ENCODE peak calls at places on chromosomes 2 and 18, in six cellular contexts. One of them, this sample, is unnamed.

GRCh38 chr18:21745234-21745633 is 4.6 kb downstream of the MIB1 start:
- DNase-seq in Calu3: no peak
- DNase-seq in activated T-cell treated with anti-CD3 and anti-CD28 coated beads for 24 hours: no peak
- DNase-seq in NCI-H510A: no peak
- DNase-seq in bronchial epithelial cell: no peak
- DNase-seq in T-helper 9 cell: no peak
- DNase-seq in this sample: no peak

GRCh38 chr18:74944676-74945075 is 264.3 kb downstream of the PTGR3 start:
- DNase-seq in Calu3: no peak
- DNase-seq in activated T-cell treated with anti-CD3 and anti-CD28 coated beads for 24 hours: no peak
- DNase-seq in NCI-H510A: peak; percentile 50
- DNase-seq in bronchial epithelial cell: peak; percentile 61
- DNase-seq in T-helper 9 cell: no peak
- DNase-seq in this sample: no peak

GRCh38 chr2:72925328-72925943 is 8.1 kb downstream of the EMX1 start:
- DNase-seq in Calu3: no peak
- DNase-seq in activated T-cell treated with anti-CD3 and anti-CD28 coated beads for 24 hours: no peak
- DNase-seq in NCI-H510A: no peak
- DNase-seq in bronchial epithelial cell: no peak
- DNase-seq in T-helper 9 cell: no peak
- DNase-seq in this sample: no peak

GRCh38 chr2:105496271-105496670 is 97.4 kb upstream of the FHL2 start:
- DNase-seq in Calu3: no peak
- DNase-seq in activated T-cell treated with anti-CD3 and anti-CD28 coated beads for 24 hours: no peak
- DNase-seq in NCI-H510A: no peak
- DNase-seq in bronchial epithelial cell: no peak
- DNase-seq in T-helper 9 cell: no peak
- DNase-seq in this sample: no peak

GRCh38 chr2:950627-950992 is at the start of gene SNTG2:
- DNase-seq in Calu3: no peak
- DNase-seq in activated T-cell treated with anti-CD3 and anti-CD28 coated beads for 24 hours: peak; percentile 42
- DNase-seq in NCI-H510A: peak; percentile 39
- DNase-seq in bronchial epithelial cell: no peak
- DNase-seq in T-helper 9 cell: peak; percentile 33
- DNase-seq in this sample: peak; percentile 77

GRCh38 chr18:10924290-10924689 is 225.1 kb downstream of the PIEZO2 start:
- DNase-seq in Calu3: no peak
- DNase-seq in activated T-cell treated with anti-CD3 and anti-CD28 coated beads for 24 hours: no peak
- DNase-seq in NCI-H510A: no peak
- DNase-seq in bronchial epithelial cell: no peak
- DNase-seq in T-helper 9 cell: no peak
- DNase-seq in this sample: no peak

GRCh38 chr2:85325466-85325811 is 2.4 kb downstream of the TGOLN2 start:
- DNase-seq in Calu3: no peak
- DNase-seq in activated T-cell treated with anti-CD3 and anti-CD28 coated beads for 24 hours: no peak
- DNase-seq in NCI-H510A: no peak
- DNase-seq in bronchial epithelial cell: no peak
- DNase-seq in T-helper 9 cell: no peak
- DNase-seq in this sample: no peak

GRCh38 chr18:24003903-24004640 is 10.5 kb upstream of the TTC39C start:
- DNase-seq in Calu3: no peak
- DNase-seq in activated T-cell treated with anti-CD3 and anti-CD28 coated beads for 24 hours: no peak
- DNase-seq in NCI-H510A: no peak
- DNase-seq in bronchial epithelial cell: no peak
- DNase-seq in T-helper 9 cell: no peak
- DNase-seq in this sample: no peak

GRCh38 chr18:51429644-51430043 is 232.2 kb upstream of the MEX3C start:
- DNase-seq in Calu3: no peak
- DNase-seq in activated T-cell treated with anti-CD3 and anti-CD28 coated beads for 24 hours: no peak
- DNase-seq in NCI-H510A: no peak
- DNase-seq in bronchial epithelial cell: no peak
- DNase-seq in T-helper 9 cell: no peak
- DNase-seq in this sample: no peak

GRCh38 chr18:41761329-41762028 is 193.6 kb upstream of the PIK3C3 start:
- DNase-seq in Calu3: no peak
- DNase-seq in activated T-cell treated with anti-CD3 and anti-CD28 coated beads for 24 hours: no peak
- DNase-seq in NCI-H510A: no peak
- DNase-seq in bronchial epithelial cell: peak; percentile 96
- DNase-seq in T-helper 9 cell: no peak
- DNase-seq in this sample: peak; percentile 82

GRCh38 chr18:78242307-78242643 is 737.3 kb upstream of the SALL3 start:
- DNase-seq in Calu3: no peak
- DNase-seq in activated T-cell treated with anti-CD3 and anti-CD28 coated beads for 24 hours: no peak
- DNase-seq in NCI-H510A: no peak
- DNase-seq in bronchial epithelial cell: peak; percentile 39
- DNase-seq in T-helper 9 cell: no peak
- DNase-seq in this sample: no peak

GRCh38 chr2:236168110-236169067 is at the start of gene GBX2:
- DNase-seq in Calu3: peak; percentile 80
- DNase-seq in activated T-cell treated with anti-CD3 and anti-CD28 coated beads for 24 hours: no peak
- DNase-seq in NCI-H510A: peak; percentile 81
- DNase-seq in bronchial epithelial cell: peak; percentile 35
- DNase-seq in T-helper 9 cell: no peak
- DNase-seq in this sample: peak; percentile 64

GRCh38 chr2:158502984-158503383 is 46.2 kb downstream of the PKP4 start:
- DNase-seq in Calu3: no peak
- DNase-seq in activated T-cell treated with anti-CD3 and anti-CD28 coated beads for 24 hours: no peak
- DNase-seq in NCI-H510A: no peak
- DNase-seq in bronchial epithelial cell: peak; percentile 21
- DNase-seq in T-helper 9 cell: no peak
- DNase-seq in this sample: peak; percentile 69

GRCh38 chr18:35671952-35672603 is 90.5 kb downstream of the GALNT1 start:
- DNase-seq in Calu3: no peak
- DNase-seq in activated T-cell treated with anti-CD3 and anti-CD28 coated beads for 24 hours: no peak
- DNase-seq in NCI-H510A: no peak
- DNase-seq in bronchial epithelial cell: peak; percentile 14
- DNase-seq in T-helper 9 cell: no peak
- DNase-seq in this sample: peak; percentile 46

GRCh38 chr2:10385933-10386773 is 62.0 kb downstream of the ODC1 start:
- DNase-seq in Calu3: peak; percentile 27
- DNase-seq in activated T-cell treated with anti-CD3 and anti-CD28 coated beads for 24 hours: no peak
- DNase-seq in NCI-H510A: no peak
- DNase-seq in bronchial epithelial cell: peak; percentile 54
- DNase-seq in T-helper 9 cell: no peak
- DNase-seq in this sample: peak; percentile 74